ENCODE peak calls at places on chromosomes 13 and 19, in six cellular contexts. X, J, E, O, K and M are unnamed samples.

GRCh38 chr13:62387642-62388041 is 972.0 kb upstream of the PCDH20 start:
- DNase-seq in X (peak), J (no peak), E (no peak), O (no peak), K (no peak), M (no peak)

GRCh38 chr13:91302070-91302469 is 45.4 kb upstream of the MIR17HG start:
- DNase-seq in X (no peak), J (no peak), E (no peak), O (no peak), K (no peak), M (no peak)

GRCh38 chr13:112496166-112496565 is 91.8 kb downstream of the TUBGCP3 start:
- DNase-seq in X (no peak), J (no peak), E (no peak), O (no peak), K (no peak), M (no peak)

GRCh38 chr19:30807263-30807662 is 435.1 kb downstream of the ZNF536 start:
- DNase-seq in X (no peak), J (no peak), E (no peak), O (no peak), K (no peak), M (no peak)

GRCh38 chr19:4581381-4582111 is 22.1 kb upstream of the SEMA6B start:
- DNase-seq in X (peak), J (no peak), E (no peak), O (peak), K (no peak), M (no peak)

GRCh38 chr19:43784981-43785808 is 4.4 kb upstream of the KCNN4 start:
- DNase-seq in X (peak), J (no peak), E (peak), O (peak), K (no peak), M (no peak)

GRCh38 chr19:35513231-35513974 is at the start of gene DMKN:
- DNase-seq in X (no peak), J (no peak), E (peak), O (peak), K (no peak), M (no peak)

GRCh38 chr19:3959766-3960131 is 11.2 kb downstream of the DAPK3 start:
- DNase-seq in X (no peak), J (no peak), E (no peak), O (no peak), K (no peak), M (no peak)

GRCh38 chr13:79497852-79498251 is 16.9 kb downstream of the NDFIP2 start:
- DNase-seq in X (no peak), J (no peak), E (no peak), O (no peak), K (no peak), M (no peak)

GRCh38 chr19:18147396-18147795 is 5.6 kb upstream of the PIK3R2 start:
- DNase-seq in X (no peak), J (no peak), E (no peak), O (no peak), K (no peak), M (no peak)
- TF ChIP-seq TAF1 in X (no peak), J (no peak), E (no peak), O (no peak), K (no peak), M (no peak)

DNA sequence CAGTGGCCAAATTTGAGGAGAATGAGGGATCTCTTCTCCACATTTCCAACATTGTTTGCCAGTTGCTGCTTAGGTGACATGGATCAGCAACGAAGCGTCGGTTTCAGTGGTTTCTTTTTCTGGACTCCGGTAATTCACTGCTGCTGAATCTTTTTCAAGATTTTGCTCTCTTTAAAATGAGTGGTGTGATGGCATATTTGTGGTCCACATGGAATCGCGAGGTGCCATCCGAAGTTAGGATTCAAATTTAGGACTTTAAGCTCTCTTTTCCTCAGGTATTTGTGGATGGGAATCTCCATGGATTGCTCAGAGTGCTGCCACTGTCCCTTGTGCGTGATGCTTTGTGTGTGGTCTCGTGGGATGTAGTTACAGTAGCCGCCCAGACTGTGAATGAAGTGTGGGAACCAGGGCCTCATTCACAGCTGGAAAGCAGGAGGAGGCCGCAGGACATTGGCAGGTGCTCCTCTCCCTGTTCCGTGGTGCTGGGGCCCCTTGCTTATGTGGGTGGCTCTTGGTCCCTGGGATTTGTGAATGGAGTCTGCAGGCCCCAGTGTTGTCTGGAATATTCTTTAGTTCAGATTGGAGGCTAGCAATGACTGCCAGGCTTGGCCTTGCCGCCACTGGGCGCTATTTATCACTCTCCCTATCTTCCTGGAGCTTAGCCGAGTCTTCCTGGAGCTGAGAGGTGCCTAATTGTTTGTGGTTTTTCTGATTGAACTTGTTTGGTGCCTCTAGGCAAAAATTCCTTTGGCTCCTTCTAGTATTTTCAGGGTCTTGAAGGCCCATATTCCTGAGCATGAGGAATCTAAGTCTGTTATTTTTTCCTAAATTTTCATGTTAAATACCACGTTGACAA is 1.5 kb downstream of the ILF3 start:
- DNase-seq in X (peak), J (no peak), E (peak), O (peak), K (no peak), M (no peak)
- TF ChIP-seq POLR2AphosphoS5 in X (no peak), J (peak), E (no peak), O (no peak), K (no peak), M (no peak)

GRCh38 chr19:47028372-47028672 is 8.7 kb downstream of the NPAS1 start:
- DNase-seq in X (peak), J (no peak), E (no peak), O (no peak), K (no peak), M (no peak)

GRCh38 chr19:47035127-47035494 is 13.3 kb downstream of the TMEM160 start:
- DNase-seq in X (peak), J (no peak), E (no peak), O (peak), K (no peak), M (no peak)

GRCh38 chr19:47035495-47036232 is 12.8 kb downstream of the TMEM160 start:
- DNase-seq in X (peak), J (peak), E (peak), O (peak), K (peak), M (peak)

GRCh38 chr19:47036233-47036651 is 12.2 kb downstream of the TMEM160 start:
- DNase-seq in X (no peak), J (no peak), E (no peak), O (no peak), K (no peak), M (no peak)

GRCh38 chr19:47032171-47032811 is 12.7 kb downstream of the NPAS1 start:
- DNase-seq in X (peak), J (no peak), E (no peak), O (peak), K (peak), M (peak)
- TF ChIP-seq TAF1 in X (no peak), J (no peak), E (no peak), O (no peak), K (no peak), M (no peak)

DNA sequence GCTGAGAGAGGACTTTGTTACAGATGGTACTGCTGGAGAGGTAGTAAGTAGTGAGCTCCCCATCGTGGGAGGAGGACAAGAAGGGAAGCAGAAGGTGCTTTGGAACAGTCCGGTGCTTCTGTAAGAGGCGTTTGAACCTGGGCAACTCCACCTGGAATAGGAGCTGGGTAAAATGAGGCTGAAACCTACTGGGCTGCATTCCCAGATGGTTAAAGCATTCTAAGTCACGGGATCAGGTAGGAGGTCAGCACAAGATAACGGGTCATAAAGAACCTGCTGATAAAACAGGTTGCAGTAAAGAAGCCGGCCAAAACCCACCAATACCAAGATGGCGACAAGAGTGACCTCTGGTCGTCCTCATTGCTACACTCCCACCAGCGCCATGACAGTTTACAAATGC is 5.0 kb downstream of the ANKLE1 start:
- DNase-seq in X (no peak), J (no peak), E (no peak), O (no peak), K (no peak), M (no peak)
- TF ChIP-seq POLR2AphosphoS5 in X (no peak), J (no peak), E (no peak), O (no peak), K (no peak), M (no peak)

GRCh38 chr19:47492137-47492533 is 8.1 kb upstream of the KPTN start:
- DNase-seq in X (no peak), J (no peak), E (no peak), O (no peak), K (no peak), M (no peak)
- TF ChIP-seq TAF1 in X (no peak), J (no peak), E (no peak), O (no peak), K (no peak), M (no peak)

GRCh38 chr19:40642062-40642706 is 41.0 kb downstream of the LTBP4 start:
- DNase-seq in X (no peak), J (no peak), E (no peak), O (no peak), K (no peak), M (no peak)

GRCh38 chr19:40642757-40643325 is 41.7 kb downstream of the LTBP4 start:
- DNase-seq in X (no peak), J (no peak), E (no peak), O (no peak), K (no peak), M (no peak)

GRCh38 chr19:40640744-40641143 is 39.6 kb downstream of the LTBP4 start:
- DNase-seq in X (no peak), J (no peak), E (no peak), O (peak), K (no peak), M (no peak)

GRCh38 chr19:40639638-40639982 is 38.4 kb downstream of the LTBP4 start:
- DNase-seq in X (no peak), J (no peak), E (no peak), O (no peak), K (no peak), M (no peak)

GRCh38 chr19:40641306-40641705 is 40.1 kb downstream of the LTBP4 start:
- DNase-seq in X (no peak), J (no peak), E (no peak), O (no peak), K (no peak), M (no peak)
- TF ChIP-seq POLR2AphosphoS5 in X (no peak), J (no peak), E (no peak), O (no peak), K (no peak), M (no peak)

DNA sequence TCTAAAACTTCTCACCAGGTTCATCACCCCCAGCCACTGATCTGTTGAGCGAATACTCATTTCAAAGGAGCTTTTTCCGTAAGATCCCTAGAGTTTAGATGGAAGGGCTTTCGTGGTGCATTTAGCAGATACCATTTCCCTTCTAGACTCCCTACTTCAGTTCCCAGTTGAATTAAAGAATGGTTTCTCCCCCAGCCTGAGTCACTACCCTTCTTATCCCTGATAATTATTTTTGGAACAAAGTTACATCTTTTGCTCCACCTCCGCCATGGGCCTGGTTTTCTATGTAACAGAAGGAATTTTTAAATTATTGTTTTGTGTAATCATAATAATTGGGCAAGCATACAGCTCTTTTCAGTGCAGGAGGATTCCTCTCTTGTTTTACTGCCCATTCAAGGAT is 22.0 kb downstream of the USPL1 start:
- DNase-seq in X (no peak), J (no peak), E (no peak), O (no peak), K (no peak), M (no peak)
- TF ChIP-seq TAF1 in X (no peak), J (no peak), E (no peak), O (no peak), K (no peak), M (no peak)

GRCh38 chr13:27141746-27142145 is 29.9 kb downstream of the USP12 start:
- DNase-seq in X (no peak), J (no peak), E (no peak), O (no peak), K (no peak), M (no peak)
- TF ChIP-seq POLR2AphosphoS5 in X (no peak), J (no peak), E (no peak), O (no peak), K (no peak), M (no peak)

DNA sequence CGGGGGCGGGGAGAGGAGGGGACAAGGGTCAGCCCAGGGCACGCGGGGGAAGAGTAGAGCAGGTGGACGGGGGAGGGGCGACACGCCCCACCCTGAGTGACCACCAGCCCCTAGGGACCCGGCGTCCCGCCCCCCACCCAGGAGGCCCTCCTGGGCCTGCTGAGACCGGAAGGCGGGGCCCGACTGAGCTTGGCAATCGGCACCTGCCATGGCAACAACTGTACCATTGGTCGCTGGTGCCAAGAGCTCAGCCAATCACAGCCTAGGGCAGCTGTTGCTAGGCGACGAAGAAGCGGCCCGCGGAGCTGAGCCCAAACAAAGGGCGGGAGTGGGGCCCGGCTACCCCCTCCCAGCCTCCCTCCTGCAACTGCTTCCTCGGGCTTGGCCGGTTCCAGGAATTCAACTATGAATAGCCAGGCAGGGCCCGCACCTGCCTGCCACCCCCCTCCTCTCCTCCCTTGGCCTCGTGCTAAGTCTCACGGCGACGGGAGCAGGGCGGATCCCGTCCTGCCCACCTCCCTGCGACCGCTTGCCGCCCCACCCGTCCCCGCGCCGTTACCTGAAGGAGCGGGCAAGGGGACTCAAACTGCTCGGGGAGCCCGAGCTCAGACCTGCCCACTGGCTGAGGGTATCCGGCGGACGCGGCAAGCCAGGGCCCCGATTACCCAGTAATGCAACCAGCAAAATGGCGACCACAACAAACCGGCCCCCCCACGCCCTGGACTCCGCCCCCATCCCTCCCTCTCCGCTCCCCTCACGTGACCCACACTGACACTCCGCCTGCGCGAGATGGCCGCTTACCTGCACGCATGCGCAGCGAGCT is at the start of gene DYRK1B:
- DNase-seq in X (peak), J (peak), E (no peak), O (peak), K (peak), M (peak)
- TF ChIP-seq TAF1 in X (peak), J (no peak), E (no peak), O (peak), K (no peak), M (no peak)

DNA sequence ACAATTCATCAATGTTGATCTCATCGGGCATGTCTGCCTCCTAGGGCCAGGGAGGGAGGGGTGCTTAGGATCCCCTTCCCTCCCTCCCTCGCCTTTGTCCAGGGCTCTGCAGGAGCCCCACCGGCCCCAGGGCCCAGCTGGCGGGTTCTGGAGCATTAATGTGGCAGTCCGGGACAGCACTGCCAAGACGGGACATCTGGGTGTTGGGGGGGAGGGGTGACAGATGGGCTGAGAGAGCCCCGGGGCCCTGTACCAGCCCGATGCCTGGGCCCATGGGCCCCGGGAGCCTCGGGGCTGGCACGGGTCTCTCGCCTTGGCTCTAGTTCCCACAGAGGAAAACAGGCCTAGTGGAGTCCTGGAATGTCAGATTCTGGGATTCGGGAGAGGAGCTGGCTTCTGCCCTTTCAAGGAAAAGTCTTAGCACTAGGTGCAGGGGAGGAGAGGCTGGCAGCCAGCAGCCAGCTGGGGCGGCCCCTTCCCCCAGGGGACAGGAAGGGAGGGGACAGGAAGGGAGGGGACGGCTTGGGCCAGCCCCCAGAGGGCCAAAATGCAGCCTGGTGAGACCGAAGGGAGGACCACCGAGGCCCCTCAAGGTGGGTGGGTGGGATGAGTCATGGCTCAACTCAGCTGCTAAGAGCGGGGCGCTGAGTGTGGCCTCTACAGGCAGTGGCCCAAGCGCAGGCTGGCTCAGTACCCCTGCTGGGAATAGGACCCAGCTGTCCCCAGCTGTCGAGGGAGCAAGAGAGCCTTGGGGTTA is 3.1 kb downstream of the PPP1R14A start:
- DNase-seq in X (peak), J (no peak), E (no peak), O (peak), K (no peak), M (no peak)
- TF ChIP-seq POLR2AphosphoS5 in X (no peak), J (no peak), E (no peak), O (no peak), K (no peak), M (no peak)